ENCODE peak calls at places on chromosomes 5 and 9, in six cellular contexts. T is CD4-positive, alpha-beta T cell; K is caudate nucleus; Q is transverse colon; C is lower lobe of right lung; A is GM23338. G is an unnamed sample.

GRCh38 chr5:6759401-6759800 is 46.2 kb downstream of the TENT4A start:
- DNase-seq in T (no peak), A (peak), Q (no peak), C (no peak), K (no peak), G (no peak)

GRCh38 chr5:132979367-132979935 is 16.0 kb upstream of the AFF4 start:
- DNase-seq in A (no peak), C (no peak), K (no peak), Q (no peak), T (no peak), G (no peak)

GRCh38 chr5:178560911-178561310 is 29.3 kb downstream of the COL23A1 start:
- DNase-seq in T (no peak), K (no peak), C (no peak), A (no peak), Q (no peak), G (no peak)

GRCh38 chr5:159427180-159428012 is 97.1 kb upstream of the IL12B start:
- DNase-seq in A (no peak), C (no peak), Q (no peak), T (no peak), K (no peak), G (no peak)

GRCh38 chr9:23731373-23731772 is 94.7 kb downstream of the ELAVL2 start:
- DNase-seq in C (no peak), Q (no peak), T (no peak), K (no peak), A (no peak), G (no peak)

GRCh38 chr5:106959447-106959846 is 711.3 kb downstream of the EFNA5 start:
- DNase-seq in T (no peak), C (no peak), K (no peak), A (no peak), Q (peak), G (no peak)

GRCh38 chr9:119003882-119004617 is 365.2 kb downstream of the BRINP1 start:
- DNase-seq in A (no peak), K (no peak), T (no peak), Q (no peak), C (no peak), G (no peak)

GRCh38 chr5:67014957-67015400 is 181.6 kb downstream of the CD180 start:
- DNase-seq in A (no peak), C (no peak), Q (no peak), T (no peak), K (no peak), G (no peak)

GRCh38 chr5:157986431-157986990 is 127.6 kb upstream of the CLINT1 start:
- DNase-seq in A (no peak), C (no peak), K (no peak), Q (no peak), T (no peak), G (no peak)

GRCh38 chr9:82184524-82184923 is 196.0 kb downstream of the SPATA31D1 start:
- DNase-seq in T (no peak), Q (no peak), K (no peak), C (no peak), A (no peak), G (no peak)

GRCh38 chr5:5487961-5488360 is 65.5 kb downstream of the ICE1 start:
- DNase-seq in T (no peak), A (no peak), Q (no peak), K (no peak), C (no peak), G (no peak)

GRCh38 chr5:147168578-147169327 is 66.1 kb upstream of the STK32A start:
- DNase-seq in C (no peak), Q (no peak), A (no peak), T (no peak), K (no peak), G (no peak)

GRCh38 chr9:37925786-37926736 is 22.1 kb upstream of the SLC25A51 start:
- DNase-seq in C (peak), A (no peak), Q (no peak), T (no peak), K (no peak), G (no peak)

GRCh38 chr5:169426674-169427250 is 125.8 kb upstream of the SLIT3 start:
- DNase-seq in K (no peak), Q (no peak), A (peak), T (no peak), C (no peak), G (no peak)

GRCh38 chr9:70100362-70100761 is 56.7 kb downstream of the MAMDC2 start:
- DNase-seq in K (no peak), Q (peak), A (no peak), C (no peak), T (no peak), G (no peak)

GRCh38 chr9:116262421-116262820 is 108.8 kb downstream of the PAPPA start:
- DNase-seq in A (no peak), Q (no peak), T (no peak), K (no peak), C (no peak), G (no peak)

GRCh38 chr5:145636396-145636795 is 198.7 kb downstream of the PRELID2 start:
- DNase-seq in Q (no peak), T (no peak), C (no peak), K (no peak), A (no peak), G (no peak)

GRCh38 chr9:129323376-129323998 is 145.4 kb upstream of the IER5L start:
- DNase-seq in C (no peak), Q (no peak), K (no peak), A (no peak), T (no peak), G (no peak)

GRCh38 chr9:104907278-104907951 is 20.5 kb downstream of the ABCA1 start:
- DNase-seq in Q (no peak), C (no peak), K (no peak), T (no peak), A (no peak), G (no peak)

GRCh38 chr9:83334320-83334719 is 203.9 kb downstream of the FRMD3 start:
- DNase-seq in Q (peak), K (peak), C (peak), A (peak), T (peak), G (peak)

GRCh38 chr5:93579561-93580386 is 1.2 kb downstream of the NR2F1-AS1 start:
- DNase-seq in T (no peak), A (peak), Q (no peak), C (peak), K (no peak), G (peak)

GRCh38 chr9:135583686-135584011 is 22.1 kb downstream of the PAEP start:
- DNase-seq in K (no peak), Q (no peak), T (no peak), A (no peak), C (no peak), G (no peak)

GRCh38 chr9:77011973-77012817 is 7.3 kb upstream of the FOXB2 start:
- DNase-seq in K (peak), T (peak), A (peak), Q (peak), C (peak), G (peak)

GRCh38 chr9:121510766-121511555 is 11.3 kb upstream of the GGTA1 start:
- DNase-seq in T (no peak), K (no peak), Q (no peak), A (no peak), C (no peak), G (no peak)

GRCh38 chr9:71901695-71902094 is 9.3 kb downstream of the ABHD17B start:
- DNase-seq in C (no peak), K (no peak), Q (no peak), A (peak), T (no peak), G (no peak)

GRCh38 chr9:89863837-89864236 is 259.0 kb downstream of the GADD45G start:
- DNase-seq in Q (no peak), T (no peak), K (no peak), C (peak), A (no peak), G (no peak)

GRCh38 chr5:131533844-131534243 is 101.2 kb downstream of the RAPGEF6 start:
- DNase-seq in K (no peak), T (no peak), Q (no peak), C (no peak), A (peak), G (no peak)

GRCh38 chr5:54387659-54388232 is 67.8 kb upstream of the HSPB3 start:
- DNase-seq in Q (no peak), K (no peak), C (no peak), A (no peak), T (no peak), G (no peak)

GRCh38 chr5:375921-376871 is 54.7 kb downstream of the AHRR start:
- DNase-seq in A (no peak), K (no peak), T (no peak), C (no peak), Q (peak), G (no peak)

GRCh38 chr5:135075621-135076585 is 41.9 kb upstream of the PITX1 start:
- DNase-seq in Q (no peak), K (no peak), T (no peak), C (no peak), A (no peak), G (no peak)

GRCh38 chr5:11904270-11904906 is at the start of gene CTNND2:
- DNase-seq in T (no peak), A (peak), C (peak), K (peak), Q (no peak), G (peak)

GRCh38 chr5:44236040-44236439 is 153.2 kb downstream of the FGF10 start:
- DNase-seq in K (no peak), Q (no peak), T (no peak), C (no peak), A (no peak), G (no peak)

GRCh38 chr5:154801083-154801482 is 45.9 kb downstream of the LARP1 start:
- DNase-seq in C (no peak), K (no peak), Q (no peak), A (no peak), T (no peak), G (no peak)

GRCh38 chr5:169906745-169907649 is 73.3 kb downstream of the INSYN2B start:
- DNase-seq in A (no peak), K (no peak), T (no peak), Q (no peak), C (no peak), G (no peak)

GRCh38 chr5:20276959-20277263 is 288.9 kb upstream of the CDH18 start:
- DNase-seq in A (peak), K (no peak), Q (no peak), T (no peak), C (no peak), G (no peak)

GRCh38 chr9:115002371-115003120 is 72.2 kb upstream of the TNFSF8 start:
- DNase-seq in A (no peak), Q (no peak), C (no peak), K (no peak), T (no peak), G (no peak)

GRCh38 chr5:154356256-154356655 is 89.5 kb upstream of the SAP30L start:
- DNase-seq in K (no peak), A (no peak), C (no peak), Q (no peak), T (no peak), G (no peak)

GRCh38 chr9:127493592-127494303 is 42.4 kb downstream of the LRSAM1 start:
- DNase-seq in T (no peak), K (no peak), Q (no peak), C (no peak), A (no peak), G (no peak)

DNA sequence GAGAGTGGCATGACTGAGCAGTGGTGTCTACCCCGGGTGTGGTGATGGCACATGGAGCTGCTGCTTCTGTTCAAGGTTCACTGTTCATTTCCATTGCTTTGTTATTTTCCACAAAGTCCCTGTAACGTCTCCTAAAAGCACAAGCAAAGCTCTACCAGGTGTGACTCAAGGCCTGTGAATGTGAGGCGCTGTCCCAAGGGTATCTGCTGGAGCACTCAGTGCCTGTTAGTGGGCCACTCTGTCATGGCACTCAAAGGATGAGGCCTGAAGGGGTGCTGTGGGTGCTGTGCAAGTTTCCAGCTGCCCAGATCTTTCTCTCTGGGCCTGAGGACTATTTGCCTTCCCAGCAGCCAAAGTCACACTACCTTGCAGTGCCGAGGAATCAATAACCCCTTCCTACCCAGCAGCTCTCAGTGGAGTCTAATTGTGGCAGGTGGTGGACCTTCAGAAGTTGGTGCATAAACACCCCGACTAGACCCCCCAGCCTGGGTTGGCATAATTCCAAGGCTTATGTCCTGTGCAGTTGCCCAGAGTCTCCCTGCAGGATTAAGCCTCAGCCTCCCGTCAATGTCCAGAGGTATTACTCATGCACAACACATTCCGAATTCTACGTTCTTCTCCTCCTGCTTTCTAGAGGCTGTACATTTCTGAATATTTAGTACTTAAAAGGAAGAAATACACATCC is 17.4 kb upstream of the PTCH1 start:
- DNase-seq in Q (no peak), T (no peak), C (no peak), K (no peak), A (no peak), G (no peak)
- H3K27ac ChIP-seq in Q (no peak), T (no peak), C (no peak), K (no peak), A (no peak), G (no peak)

DNA sequence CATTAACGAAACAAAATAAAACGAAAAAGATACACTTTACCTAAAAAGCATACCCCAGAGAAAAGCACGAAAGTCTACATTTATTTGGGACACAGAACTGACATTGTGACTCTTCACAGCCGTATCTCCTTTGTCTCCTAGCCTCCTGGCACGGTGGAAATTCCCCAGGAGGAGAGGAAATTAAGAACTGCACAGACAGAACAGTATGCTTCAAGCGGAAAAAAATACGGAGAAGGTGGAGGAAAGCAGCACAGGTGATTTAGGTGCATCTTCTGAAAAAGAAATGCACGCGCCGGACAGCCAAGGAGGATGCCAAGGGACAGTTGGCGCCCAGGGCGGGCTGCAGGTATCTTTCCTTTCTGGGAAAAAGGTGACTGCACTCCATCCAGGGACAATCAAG is 32.0 kb downstream of the DDX31 start:
- DNase-seq in K (no peak), C (no peak), Q (no peak), A (no peak), T (no peak), G (no peak)
- H3K27ac ChIP-seq in K (no peak), C (no peak), Q (no peak), A (no peak), T (no peak), G (no peak)

DNA sequence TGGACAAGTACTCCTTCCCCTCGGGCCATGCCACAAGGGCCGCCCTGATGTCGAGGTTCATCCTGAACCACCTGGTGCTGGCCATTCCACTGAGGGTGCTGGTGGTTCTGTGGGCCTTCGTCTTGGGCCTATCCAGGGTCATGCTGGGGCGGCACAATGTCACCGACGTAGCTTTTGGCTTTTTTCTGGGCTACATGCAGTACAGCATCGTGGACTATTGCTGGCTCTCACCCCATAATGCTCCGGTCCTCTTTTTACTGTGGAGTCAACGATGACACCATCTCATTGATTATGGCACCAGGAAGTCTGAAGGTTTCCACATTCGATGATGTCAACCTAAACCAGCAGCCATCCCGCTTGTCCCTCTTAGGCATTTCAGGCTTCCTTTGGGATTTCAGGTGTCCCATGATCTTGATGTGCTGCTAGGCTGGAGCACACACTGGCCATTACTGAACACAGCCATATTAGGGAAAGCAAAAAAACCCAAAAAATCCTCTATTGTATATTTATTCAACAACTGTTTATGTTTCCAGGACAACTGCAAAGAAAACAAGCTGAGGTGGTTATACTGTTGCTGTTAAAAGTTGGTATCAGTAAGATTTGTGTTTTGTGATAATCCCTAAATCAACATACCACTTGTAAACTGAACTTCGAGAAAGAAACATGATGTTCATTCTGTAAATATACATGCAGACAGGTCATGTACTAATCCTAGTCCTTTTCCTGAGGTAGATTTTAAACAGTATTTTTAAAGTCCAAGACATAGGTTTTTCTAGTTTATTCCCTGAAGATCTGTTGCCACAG is 1.1 kb downstream of the PLPP6 start:
- DNase-seq in A (peak), Q (no peak), T (peak), K (no peak), C (no peak), G (no peak)
- H3K27ac ChIP-seq in A (no peak), Q (peak), T (peak), K (no peak), C (peak), G (peak)

GRCh38 chr9:11962327-11962726 is 730.9 kb upstream of the TYRP1 start:
- DNase-seq in K (no peak), C (no peak), T (no peak), A (no peak), Q (no peak), G (no peak)

DNA sequence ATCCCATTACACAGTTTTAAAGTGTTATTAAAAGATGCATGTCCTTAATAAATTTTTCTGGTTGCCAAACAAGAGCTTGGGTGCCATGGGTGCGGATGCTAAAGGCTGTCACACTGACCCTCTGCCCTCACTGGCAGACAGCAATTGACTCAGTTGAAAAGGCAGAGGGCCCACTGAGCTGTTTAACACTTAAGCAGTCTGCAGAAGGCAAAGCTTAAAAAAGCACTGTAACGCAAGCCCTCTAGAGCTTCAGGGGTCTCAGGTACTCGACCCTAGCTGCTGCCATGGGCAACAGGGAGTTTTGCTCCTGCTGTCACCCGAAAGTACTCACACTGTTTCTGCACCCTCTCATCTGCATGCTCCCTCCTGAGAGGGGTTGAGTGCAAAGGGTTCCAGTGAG is 726.4 kb upstream of the TYRP1 start:
- DNase-seq in C (no peak), Q (no peak), T (no peak), A (peak), K (no peak), G (no peak)
- H3K27ac ChIP-seq in C (no peak), Q (no peak), T (no peak), A (no peak), K (no peak), G (no peak)

G was measured in substantia nigra.